ENCODE peak calls at places on chromosomes 2 and 18, in six cellular contexts. U, O, Q, K, P and W are unnamed samples. For H3K4me1, the result is how much of the 10 kb centered on the place peaks cover.

GRCh38 chr2:71882949-71883472 is 264.7 kb downstream of the CYP26B1 start:
- DNase-seq in U (no peak), O (peak), Q (no peak), K (peak), P (peak), W (peak)

GRCh38 chr2:28103611-28104010 is 213.1 kb downstream of the BABAM2 start:
- DNase-seq in U (no peak), O (no peak), Q (no peak), K (no peak), P (no peak), W (no peak)

GRCh38 chr18:57210101-57210661 is 63.3 kb downstream of the BOD1L2 start:
- DNase-seq in U (no peak), O (peak), Q (no peak), K (peak), P (peak), W (no peak)

GRCh38 chr2:55511508-55512124 is 7.9 kb upstream of the CFAP36 start:
- DNase-seq in U (no peak), O (no peak), Q (no peak), K (peak), P (peak), W (no peak)

GRCh38 chr2:45992021-45992745 is 305.0 kb upstream of the EPAS1 start:
- DNase-seq in U (no peak), O (peak), Q (no peak), K (peak), P (no peak), W (peak)

GRCh38 chr2:58764321-58765099 is 523.4 kb upstream of the FANCL start:
- DNase-seq in U (no peak), O (no peak), Q (no peak), K (no peak), P (no peak), W (no peak)

GRCh38 chr18:36812686-36813085 is 16.1 kb downstream of the TPGS2 start:
- DNase-seq in U (no peak), O (no peak), Q (no peak), K (no peak), P (no peak), W (no peak)

GRCh38 chr18:34222025-34222395 is 2.7 kb downstream of the NOL4 start:
- DNase-seq in U (no peak), O (no peak), Q (no peak), K (no peak), P (peak), W (no peak)

GRCh38 chr2:25473758-25474335 is 132.1 kb upstream of the DNMT3A start:
- DNase-seq in U (no peak), O (no peak), Q (no peak), K (no peak), P (no peak), W (no peak)

GRCh38 chr18:50753311-50753710 is 66.5 kb downstream of the MRO start:
- DNase-seq in U (no peak), O (no peak), Q (no peak), K (no peak), P (no peak), W (no peak)

GRCh38 chr18:35469696-35470095 is 28.1 kb downstream of the INO80C start:
- DNase-seq in U (no peak), O (no peak), Q (no peak), K (no peak), P (no peak), W (no peak)
- H3K27ac ChIP-seq in U (no peak), O (no peak), Q (no peak), K (no peak), P (no peak), W (no peak)

DNA sequence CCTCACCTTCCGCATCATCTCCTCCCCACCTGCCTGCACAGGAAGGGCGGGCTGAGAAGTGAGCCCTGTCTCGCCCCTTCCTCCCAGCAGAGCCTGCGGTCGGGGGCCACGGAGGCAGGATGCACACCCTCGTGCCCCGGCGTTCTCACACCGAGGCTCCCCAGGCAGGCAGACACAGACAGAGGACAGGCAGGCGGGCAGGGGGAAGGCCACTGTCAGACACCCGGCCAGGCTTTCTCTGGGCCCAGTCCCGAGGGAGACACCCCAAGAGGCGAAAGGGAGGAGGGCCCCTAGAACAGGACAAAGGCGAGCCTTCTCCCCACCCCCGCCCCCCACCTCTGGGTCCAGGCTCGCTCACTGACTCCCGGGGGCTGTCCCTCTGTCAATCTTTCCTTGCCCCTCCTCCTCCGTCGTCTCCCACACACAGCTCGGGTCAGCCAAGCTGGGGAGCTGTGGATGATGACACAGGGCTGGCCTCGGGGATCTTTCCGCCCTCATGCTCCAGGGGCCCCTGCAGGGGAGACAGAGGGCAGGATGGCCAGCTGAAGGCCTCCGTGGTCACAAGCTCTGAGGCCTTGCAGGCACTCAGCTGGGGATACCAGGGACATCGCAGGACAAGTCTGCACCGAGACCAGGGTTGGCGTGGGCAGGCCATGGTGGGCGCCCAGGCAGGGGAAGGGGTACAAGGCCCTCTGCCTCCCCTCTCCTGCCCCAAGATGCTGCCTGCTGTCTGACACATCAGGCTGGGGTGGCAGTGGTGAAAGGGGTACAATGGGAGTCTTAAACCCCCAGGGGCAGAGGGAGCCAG is 24.9 kb downstream of the BIN1 start:
- DNase-seq in U (peak), O (no peak), Q (peak), K (no peak), P (no peak), W (peak)
- H3K4me1 ChIP-seq in U (half or more), O (half or more), Q (half or more), K (under half), P (under half), W (half or more)

DNA sequence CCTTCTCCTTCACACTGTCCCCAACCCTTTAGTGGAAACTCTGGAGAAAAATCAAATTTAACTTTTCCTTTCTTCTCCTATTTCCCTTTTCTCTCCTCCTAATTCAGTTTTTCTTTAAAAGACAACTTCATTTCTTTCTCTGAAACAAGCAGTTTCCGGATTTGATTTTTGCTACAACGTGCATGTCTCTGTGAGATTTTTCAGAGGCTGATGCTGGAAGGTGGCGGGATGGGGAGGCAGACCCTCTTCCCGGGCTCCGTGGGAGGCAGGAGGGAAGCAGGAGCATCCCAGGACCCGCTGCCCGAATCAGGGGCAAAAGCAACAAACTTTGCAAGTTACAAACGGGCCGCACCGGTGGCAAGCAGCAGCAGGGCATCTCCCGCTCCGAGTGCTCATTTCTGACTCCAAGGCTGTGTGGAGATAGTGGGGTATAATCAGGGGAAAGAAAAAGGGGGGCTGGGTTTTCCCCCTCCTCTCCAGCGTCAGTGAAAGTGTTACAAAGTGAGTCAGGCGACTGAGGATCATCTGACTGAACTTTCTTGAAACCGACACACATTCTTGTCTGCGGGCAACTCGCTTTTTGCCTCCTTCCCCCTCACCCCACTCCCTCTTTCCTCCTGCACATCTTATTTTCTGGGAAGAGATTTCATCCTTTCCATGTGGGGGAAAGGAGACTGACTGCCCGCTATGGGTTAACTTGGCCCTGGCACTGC is 6.4 kb downstream of the ZEB2 start:
- DNase-seq in U (no peak), O (no peak), Q (no peak), K (no peak), P (no peak), W (peak)
- H3K27ac ChIP-seq in U (no peak), O (peak), Q (peak), K (no peak), P (no peak), W (peak)

GRCh38 chr18:74230922-74231714 is 60.6 kb downstream of the CYB5A start:
- DNase-seq in U (no peak), O (no peak), Q (no peak), K (peak), P (no peak), W (no peak)
- H3K4me1 ChIP-seq in U (under half), O (under half), Q (under half), K (under half), P (under half), W (under half)

DNA sequence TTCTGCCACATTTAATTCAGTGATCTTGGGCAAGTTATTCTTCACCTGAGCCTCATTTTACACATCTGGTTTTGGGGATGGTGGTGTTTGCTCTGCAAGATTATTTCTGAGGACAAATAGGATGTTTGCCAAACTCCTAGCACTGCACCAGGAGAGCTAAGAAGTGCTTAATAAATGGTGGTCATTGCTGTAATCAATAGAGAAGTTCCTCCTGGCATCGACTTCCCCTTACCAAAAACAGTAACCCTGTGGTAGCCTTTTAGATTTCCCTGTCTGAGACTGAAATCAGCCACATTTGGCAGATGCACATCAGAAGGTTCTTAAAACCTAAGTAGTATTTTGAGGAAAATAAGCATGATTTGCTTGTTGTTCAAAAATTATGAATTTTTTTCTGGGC is 2.3 kb downstream of the B3GNT2 start:
- DNase-seq in U (no peak), O (no peak), Q (no peak), K (no peak), P (no peak), W (no peak)
- H3K27ac ChIP-seq in U (peak), O (peak), Q (peak), K (peak), P (no peak), W (no peak)

GRCh38 chr2:159716857-159717256 is 4.6 kb downstream of the MARCHF7 start:
- DNase-seq in U (no peak), O (no peak), Q (no peak), K (no peak), P (no peak), W (no peak)
- H3K4me1 ChIP-seq in U (half or more), O (half or more), Q (half or more), K (under half), P (under half), W (half or more)

GRCh38 chr2:212532585-212532984 is 6.0 kb downstream of the ERBB4 start:
- DNase-seq in U (no peak), O (no peak), Q (no peak), K (no peak), P (no peak), W (no peak)

GRCh38 chr2:212532087-212532486 is 6.5 kb downstream of the ERBB4 start:
- DNase-seq in U (no peak), O (no peak), Q (no peak), K (no peak), P (no peak), W (no peak)

GRCh38 chr2:212530991-212531390 is 7.6 kb downstream of the ERBB4 start:
- DNase-seq in U (no peak), O (no peak), Q (no peak), K (no peak), P (no peak), W (no peak)

GRCh38 chr2:212530373-212530772 is 8.2 kb downstream of the ERBB4 start:
- DNase-seq in U (no peak), O (no peak), Q (no peak), K (no peak), P (no peak), W (no peak)

GRCh38 chr2:212531499-212531898 is 7.1 kb downstream of the ERBB4 start:
- DNase-seq in U (no peak), O (no peak), Q (no peak), K (no peak), P (no peak), W (no peak)
- H3K27ac ChIP-seq in U (no peak), O (no peak), Q (no peak), K (no peak), P (no peak), W (no peak)